ENCODE peak calls at places on chromosomes 2 and 18, in ten cellular contexts. U is bronchial epithelial cell, R is tibial artery, W is pancreas, Z is GM13977, V is WTC11, I is thoracic aorta, B is mammary epithelial cell, L is foreskin fibroblast, F is IMR-90. D is an unnamed sample.

GRCh38 chr2:204329532-204329931 is 215.7 kb upstream of the PARD3B start:
- DNase-seq in L (no peak), Z (no peak), I (no peak), F (no peak), R (no peak), B (no peak), U (no peak), W (no peak), V (no peak), D (no peak)

GRCh38 chr18:10008006-10008647 is 94.3 kb downstream of the VAPA start:
- DNase-seq in L (no peak), R (no peak), V (no peak), F (no peak), Z (no peak), W (no peak), I (no peak), B (no peak), U (no peak), D (no peak)

GRCh38 chr2:27442282-27442980 is at the start of gene KRTCAP3:
- DNase-seq in U (peak; percentile 50), W (peak; percentile 95), L (no peak), B (no peak), Z (peak; percentile 65), R (no peak), V (peak; percentile 91), I (no peak), F (no peak), D (peak; percentile 80)

GRCh38 chr2:30234180-30234971 is 3.0 kb downstream of the LBH start:
- DNase-seq in F (peak; percentile 96), I (peak; percentile 52), V (no peak), W (no peak), B (peak; percentile 96), U (peak; percentile 98), R (peak; percentile 39), L (peak; percentile 55), Z (no peak), D (no peak)

GRCh38 chr2:237964578-237965404 is 2.0 kb upstream of the UBE2F start:
- DNase-seq in F (peak; percentile 86), I (no peak), B (no peak), L (peak; percentile 20), R (no peak), W (no peak), U (peak; percentile 95), Z (no peak), V (no peak), D (no peak)

GRCh38 chr18:50949185-50949584 is 18.7 kb upstream of the ELAC1 start:
- DNase-seq in V (no peak), R (no peak), U (no peak), W (no peak), Z (no peak), L (no peak), F (no peak), B (no peak), I (no peak), D (no peak)

GRCh38 chr18:24076950-24077349 is 61.9 kb upstream of the CABYR start:
- DNase-seq in U (no peak), V (no peak), L (no peak), F (no peak), W (no peak), I (no peak), B (no peak), Z (no peak), R (no peak), D (no peak)

GRCh38 chr2:71550801-71551630 is 97.7 kb downstream of the DYSF start:
- DNase-seq in R (no peak), Z (no peak), V (no peak), F (no peak), L (no peak), U (no peak), I (no peak), W (no peak), B (no peak), D (no peak)

GRCh38 chr2:63440612-63441011 is 147.7 kb downstream of the WDPCP start:
- DNase-seq in W (no peak), F (peak; percentile 79), V (no peak), U (peak; percentile 64), B (peak; percentile 21), R (no peak), Z (no peak), L (no peak), I (no peak), D (no peak)

GRCh38 chr18:56176750-56177149 is 461.6 kb downstream of the TXNL1 start:
- DNase-seq in U (no peak), B (no peak), V (no peak), I (no peak), F (no peak), R (no peak), L (no peak), W (no peak), Z (no peak), D (no peak)

GRCh38 chr2:117812443-117812842 is 2.0 kb upstream of the DDX18 start:
- DNase-seq in I (no peak), F (no peak), R (no peak), W (no peak), V (no peak), B (no peak), U (no peak), Z (no peak), L (no peak), D (no peak)

GRCh38 chr2:233082222-233082933 is 22.2 kb downstream of the INPP5D start:
- DNase-seq in U (no peak), R (no peak), V (no peak), L (no peak), Z (peak; percentile 82), W (no peak), F (no peak), B (no peak), I (no peak), D (peak; percentile 77)

GRCh38 chr2:172090044-172090946 is 5.0 kb downstream of the DLX1 start:
- DNase-seq in W (peak; percentile 61), L (no peak), U (no peak), F (no peak), Z (peak; percentile 31), R (no peak), B (no peak), V (peak; percentile 68), I (no peak), D (peak; percentile 27)

GRCh38 chr2:143505542-143505941 is 376.3 kb downstream of the ARHGAP15 start:
- DNase-seq in F (peak; percentile 8), R (no peak), I (no peak), V (no peak), Z (no peak), L (no peak), U (no peak), B (no peak), W (no peak), D (no peak)

GRCh38 chr18:78612318-78612717 is 367.3 kb upstream of the SALL3 start:
- DNase-seq in F (no peak), V (no peak), U (no peak), R (no peak), B (no peak), Z (no peak), I (no peak), W (no peak), L (no peak), D (no peak)

GRCh38 chr2:25161055-25161781 is 7.2 kb downstream of the POMC start:
- DNase-seq in F (peak; percentile 4), V (peak; percentile 43), R (no peak), I (no peak), Z (peak; percentile 61), W (no peak), U (no peak), L (no peak), B (no peak), D (peak; percentile 88)

GRCh38 chr2:15275341-15275740 is 285.8 kb downstream of the NBAS start:
- DNase-seq in V (no peak), R (no peak), U (no peak), Z (no peak), I (no peak), F (no peak), L (no peak), B (no peak), W (no peak), D (no peak)

GRCh38 chr2:183536714-183537113 is 412.5 kb downstream of the NUP35 start:
- DNase-seq in F (no peak), L (no peak), Z (no peak), R (no peak), W (no peak), B (no peak), V (no peak), I (no peak), U (no peak), D (no peak)
- TF ChIP-seq CTCF in F (no peak), L (no peak), Z (no peak), R (no peak), W (no peak), B (no peak), V (no peak), I (no peak), U (no peak), D (no peak)

GRCh38 chr2:134985061-134985460 is 62.2 kb downstream of the MAP3K19 start:
- DNase-seq in Z (no peak), W (no peak), U (no peak), R (no peak), F (no peak), L (no peak), V (no peak), B (no peak), I (no peak), D (no peak)

GRCh38 chr2:134988994-134989605 is 58.1 kb downstream of the MAP3K19 start:
- DNase-seq in W (no peak), L (peak; percentile 9), F (peak; percentile 50), B (peak; percentile 5), V (no peak), R (no peak), Z (peak; percentile 41), I (no peak), U (peak; percentile 28), D (peak; percentile 25)
- TF ChIP-seq CTCF in W (no peak), L (peak; percentile 21), F (peak; percentile 56), B (peak; percentile 29), V (no peak), R (peak; percentile 21), Z (peak; percentile 38), I (peak; percentile 19), U (peak; percentile 39), D (no peak)

GRCh38 chr18:37343542-37343851 is 222.1 kb downstream of the CELF4 start:
- DNase-seq in F (no peak), U (peak; percentile 10), R (no peak), Z (no peak), V (no peak), L (no peak), I (no peak), W (no peak), B (peak; percentile 5), D (no peak)
- TF ChIP-seq CTCF in F (no peak), U (no peak), R (no peak), Z (no peak), V (no peak), L (no peak), I (no peak), W (no peak), B (no peak), D (no peak)

GRCh38 chr2:142422041-142422440 is 291.2 kb upstream of the LRP1B start:
- DNase-seq in W (no peak), U (no peak), V (no peak), B (no peak), I (no peak), F (no peak), R (no peak), Z (no peak), L (no peak), D (no peak)

GRCh38 chr2:142422769-142423168 is 292.0 kb upstream of the LRP1B start:
- DNase-seq in U (no peak), R (no peak), V (no peak), L (no peak), I (no peak), W (no peak), Z (no peak), F (no peak), B (no peak), D (no peak)

GRCh38 chr2:142415461-142415860 is 284.6 kb upstream of the LRP1B start:
- DNase-seq in W (no peak), R (no peak), L (no peak), F (no peak), Z (no peak), V (no peak), B (no peak), U (no peak), I (no peak), D (no peak)

GRCh38 chr2:142416996-142417395 is 286.2 kb upstream of the LRP1B start:
- DNase-seq in F (no peak), I (no peak), U (no peak), W (no peak), B (no peak), Z (no peak), V (no peak), L (no peak), R (no peak), D (no peak)
- TF ChIP-seq CTCF in F (no peak), I (no peak), U (no peak), W (no peak), B (no peak), Z (no peak), V (no peak), L (no peak), R (no peak), D (no peak)